ENCODE peak calls at places on chromosomes 4 and X, in four cellular contexts. I is GM12891, S is K562, M is GM12878. T is an unnamed sample.

GRCh38 chr4:74456056-74456744 is 11.3 kb downstream of the AREG start:
- DNase-seq in I (no peak), M (no peak), S (no peak), T (no peak)

GRCh38 chr4:90226734-90227133 is 99.5 kb downstream of the CCSER1 start:
- DNase-seq in S (no peak), I (no peak), M (no peak), T (no peak)

GRCh38 chr4:38470708-38471262 is 193.2 kb upstream of the KLF3 start:
- DNase-seq in M (no peak), S (no peak), I (no peak), T (no peak)

GRCh38 chr4:74408639-74409038 is 36.3 kb upstream of the AREG start:
- DNase-seq in S (peak; percentile 31), I (no peak), M (no peak), T (no peak)

GRCh38 chr4:48133668-48134444 is at the start of gene TXK:
- DNase-seq in I (no peak), S (no peak), M (no peak), T (no peak)

GRCh38 chr4:150104401-150105027 is 26.3 kb downstream of the DCLK2 start:
- DNase-seq in I (no peak), M (no peak), S (no peak), T (no peak)

GRCh38 chr4:3122081-3122563 is 47.6 kb downstream of the HTT start:
- DNase-seq in S (no peak), M (no peak), I (no peak), T (no peak)

GRCh38 chr4:68366600-68366999 is 16.7 kb upstream of the YTHDC1 start:
- DNase-seq in I (no peak), S (no peak), M (no peak), T (no peak)

GRCh38 chrX:153830632-153831434 is 489 bp upstream of the PDZD4 start:
- DNase-seq in M (no peak), S (no peak), I (no peak), T (no peak)

GRCh38 chr4:145340071-145340695 is 141.5 kb upstream of the SMAD1 start:
- DNase-seq in S (peak; percentile 38), M (no peak), I (no peak), T (no peak)

GRCh38 chr4:56870927-56871326 is 36.8 kb upstream of the REST start:
- DNase-seq in I (no peak), M (no peak), S (no peak), T (no peak)

GRCh38 chr4:11436673-11437072 is 8.0 kb upstream of the HS3ST1 start:
- DNase-seq in S (no peak), I (no peak), M (no peak), T (no peak)

GRCh38 chrX:9858080-9858479 is 71.9 kb downstream of the SHROOM2 start:
- DNase-seq in I (no peak), S (no peak), M (no peak), T (no peak)

GRCh38 chr4:155796031-155796430 is 37.2 kb downstream of the GUCY1B1 start:
- DNase-seq in M (no peak), S (no peak), I (no peak), T (no peak)

GRCh38 chrX:154546354-154547244 is at the start of gene G6PD:
- DNase-seq in M (no peak), I (peak; percentile 79), S (peak; percentile 87), T (no peak)

GRCh38 chrX:71525316-71525715 is 7.6 kb upstream of the OGT start:
- DNase-seq in M (no peak), I (no peak), S (no peak), T (no peak)

GRCh38 chr4:7352486-7352885 is 82.2 kb downstream of the PSAPL1 start:
- DNase-seq in M (no peak), S (no peak), I (no peak), T (no peak)

GRCh38 chr4:124146071-124146470 is 566.5 kb downstream of the ANKRD50 start:
- DNase-seq in I (no peak), M (no peak), S (no peak), T (no peak)

GRCh38 chr4:122827899-122828601 is 1.4 kb downstream of the FGF2 start:
- DNase-seq in S (peak; percentile 67), I (peak; percentile 55), M (peak; percentile 80), T (no peak)

GRCh38 chr4:174592256-174592984 is 70.1 kb upstream of the HPGD start:
- DNase-seq in M (no peak), S (no peak), I (no peak), T (no peak)

GRCh38 chr4:33722800-33723511 is 2521.4 kb downstream of the ARAP2 start:
- DNase-seq in S (no peak), M (no peak), I (no peak), T (no peak)

GRCh38 chr4:82510216-82510615 is 51.6 kb downstream of the TMEM150C start:
- DNase-seq in S (no peak), M (no peak), I (no peak), T (no peak)

GRCh38 chrX:22081475-22082092 is 49.5 kb downstream of the PHEX start:
- DNase-seq in I (no peak), M (no peak), S (peak; percentile 62), T (no peak)

GRCh38 chrX:29530520-29530919 is 684.8 kb upstream of the MAGEB2 start:
- DNase-seq in S (no peak), I (no peak), M (no peak), T (no peak)

GRCh38 chr4:18636001-18636680 is 614.6 kb upstream of the LCORL start:
- DNase-seq in S (no peak), M (no peak), I (no peak), T (no peak)

GRCh38 chrX:135490979-135491514 is 29.4 kb upstream of the INTS6L start:
- DNase-seq in M (no peak), S (no peak), I (no peak), T (no peak)

GRCh38 chr4:57184378-57185031 is 74.3 kb upstream of the IGFBP7 start:
- DNase-seq in S (no peak), M (no peak), I (no peak), T (no peak)

GRCh38 chrX:134807039-134807729 is 148.9 kb upstream of the PLAC1 start:
- DNase-seq in S (peak; percentile 94), M (peak; percentile 65), I (no peak), T (peak; percentile 93)

GRCh38 chr4:17265139-17265538 is 246.8 kb downstream of the QDPR start:
- DNase-seq in I (no peak), S (no peak), M (no peak), T (no peak)

GRCh38 chr4:180465364-180465763 is 1777.8 kb upstream of the TENM3 start:
- DNase-seq in M (no peak), S (no peak), I (no peak), T (no peak)

GRCh38 chr4:122833999-122834398 is 7.4 kb downstream of the FGF2 start:
- DNase-seq in M (no peak), I (no peak), S (peak; percentile 33), T (no peak)

GRCh38 chr4:40594261-40595178 is 35.1 kb downstream of the RBM47 start:
- DNase-seq in S (no peak), M (no peak), I (no peak), T (no peak)

GRCh38 chrX:100643943-100644587 is at the start of gene SRPX2:
- DNase-seq in S (peak; percentile 1), M (no peak), I (no peak), T (no peak)

GRCh38 chr4:162959056-162959455 is 207.6 kb downstream of the NAF1 start:
- DNase-seq in S (peak; percentile 4), M (peak; percentile 1), I (no peak), T (no peak)

GRCh38 chrX:39982927-39983326 is 114.8 kb downstream of the BCOR start:
- DNase-seq in S (no peak), M (no peak), I (no peak), T (no peak)

GRCh38 chrX:39985551-39985950 is 112.2 kb downstream of the BCOR start:
- DNase-seq in S (no peak), I (no peak), M (no peak), T (no peak)

GRCh38 chrX:39984191-39984956 is 113.4 kb downstream of the BCOR start:
- DNase-seq in I (no peak), M (peak; percentile 8), S (peak; percentile 34), T (no peak)

GRCh38 chrX:39983715-39984114 is 114.0 kb downstream of the BCOR start:
- DNase-seq in M (no peak), S (no peak), I (no peak), T (no peak)

GRCh38 chrX:39985116-39985515 is 112.6 kb downstream of the BCOR start:
- DNase-seq in S (no peak), I (no peak), M (no peak), T (no peak)
- TF ChIP-seq SPI1 in S (no peak), I (no peak), M (no peak), T (no peak)

DNA sequence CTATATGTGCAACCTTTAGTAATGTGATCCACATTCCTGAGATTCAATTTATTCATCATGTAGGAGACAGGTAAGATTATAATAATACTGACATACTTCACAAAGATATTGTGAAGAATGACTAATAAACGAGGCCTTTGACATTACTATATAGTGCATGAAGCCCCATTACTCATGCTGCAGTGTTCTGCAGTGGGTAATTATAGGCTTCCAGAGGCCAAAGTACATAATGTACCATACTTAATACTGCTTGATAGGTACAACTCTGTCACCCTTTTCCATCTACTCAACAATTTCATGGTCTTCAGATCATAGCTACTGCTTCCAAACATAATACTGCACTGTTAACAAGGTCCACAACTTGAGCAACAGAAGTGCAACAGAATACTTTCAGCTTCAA is 68.9 kb downstream of the COL25A1 start:
- DNase-seq in S (no peak), I (no peak), M (no peak), T (no peak)
- TF ChIP-seq SPI1 in S (no peak), I (no peak), M (no peak), T (no peak)

GRCh38 chr4:53522334-53522733 is 69.0 kb downstream of the LNX1 start:
- DNase-seq in I (no peak), M (no peak), S (no peak), T (no peak)

GRCh38 chr4:53514509-53514908 is 76.8 kb downstream of the LNX1 start:
- DNase-seq in M (no peak), I (no peak), S (no peak), T (no peak)

GRCh38 chr4:53518807-53519206 is 72.5 kb downstream of the LNX1 start:
- DNase-seq in M (no peak), S (no peak), I (no peak), T (no peak)

GRCh38 chr4:53515076-53515475 is 76.2 kb downstream of the LNX1 start:
- DNase-seq in M (no peak), S (no peak), I (no peak), T (no peak)

DNA sequence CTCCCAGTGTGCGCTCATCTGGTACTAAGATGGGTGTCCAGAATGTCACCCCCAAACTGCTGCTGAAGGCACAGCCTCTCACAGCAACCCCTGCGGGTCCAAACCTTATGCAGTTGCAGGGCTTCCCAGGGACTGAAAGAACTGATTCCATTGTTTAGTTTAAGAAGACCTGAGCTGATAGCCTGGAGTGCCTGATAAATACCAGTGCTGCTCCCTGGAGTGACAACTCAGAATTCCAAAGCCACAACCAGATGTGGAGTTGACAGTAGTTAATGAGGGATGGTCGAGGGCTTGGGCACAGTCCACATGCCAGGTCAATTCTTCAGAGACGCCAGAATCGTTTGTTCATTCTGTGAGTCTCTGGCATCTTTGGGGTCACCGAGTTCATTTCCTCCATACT is 71.2 kb downstream of the LNX1 start:
- DNase-seq in S (no peak), I (no peak), M (no peak), T (no peak)
- TF ChIP-seq SPI1 in S (no peak), I (no peak), M (no peak), T (no peak)

GRCh38 chr4:20698820-20699219 is 1.4 kb upstream of the PACRGL start:
- DNase-seq in M (no peak), S (peak; percentile 86), I (no peak), T (no peak)

GRCh38 chr4:20700007-20700761 is at the start of gene PACRGL:
- DNase-seq in S (peak; percentile 98), M (peak; percentile 50), I (peak; percentile 64), T (peak; percentile 87)

GRCh38 chr4:20698382-20698781 is 1.9 kb upstream of the PACRGL start:
- DNase-seq in S (peak; percentile 40), M (no peak), I (no peak), T (peak; percentile 46)

GRCh38 chr4:20696815-20697214 is 3.4 kb upstream of the PACRGL start:
- DNase-seq in M (no peak), S (no peak), I (no peak), T (no peak)
- TF ChIP-seq SPI1 in M (no peak), S (no peak), I (no peak), T (no peak)

T was measured in HL-60.